ENCODE peak calls at places on chromosomes 4 and X, in five cellular contexts. One of them, this sample, is unnamed.

GRCh38 chrX:46574337-46574940 is 874 bp downstream of the CHST7 start:
- DNase-seq in SW 1271: no peak
- DNase-seq in activated T-cell treated with anti-CD3 and anti-CD28 coated beads for 48 hours: no peak
- DNase-seq in sciatic nerve: no peak
- DNase-seq in NCI-H1417: peak
- DNase-seq in this sample: no peak

GRCh38 chr4:38495481-38495880 is 168.5 kb upstream of the KLF3 start:
- DNase-seq in activated T-cell treated with anti-CD3 and anti-CD28 coated beads for 48 hours: no peak
- DNase-seq in sciatic nerve: no peak
- DNase-seq in SW 1271: no peak
- DNase-seq in NCI-H1417: no peak
- DNase-seq in this sample: no peak

GRCh38 chr4:38003102-38003501 is 42.9 kb downstream of the PTTG2 start:
- DNase-seq in activated T-cell treated with anti-CD3 and anti-CD28 coated beads for 48 hours: no peak
- DNase-seq in sciatic nerve: no peak
- DNase-seq in SW 1271: no peak
- DNase-seq in NCI-H1417: no peak
- DNase-seq in this sample: no peak

GRCh38 chr4:38905657-38906398 is 38.2 kb downstream of the FAM114A1 start:
- DNase-seq in SW 1271: no peak
- DNase-seq in activated T-cell treated with anti-CD3 and anti-CD28 coated beads for 48 hours: no peak
- DNase-seq in sciatic nerve: no peak
- DNase-seq in NCI-H1417: no peak
- DNase-seq in this sample: no peak

GRCh38 chrX:49761481-49761880 is 65.7 kb upstream of the PAGE1 start:
- DNase-seq in SW 1271: no peak
- DNase-seq in activated T-cell treated with anti-CD3 and anti-CD28 coated beads for 48 hours: no peak
- DNase-seq in sciatic nerve: no peak
- DNase-seq in NCI-H1417: peak
- DNase-seq in this sample: no peak

GRCh38 chr4:107760281-107760947 is 40.4 kb upstream of the PAPSS1 start:
- DNase-seq in NCI-H1417: no peak
- DNase-seq in SW 1271: no peak
- DNase-seq in activated T-cell treated with anti-CD3 and anti-CD28 coated beads for 48 hours: no peak
- DNase-seq in sciatic nerve: peak
- DNase-seq in this sample: no peak

GRCh38 chr4:185005209-185005819 is 13.0 kb upstream of the HELT start:
- DNase-seq in NCI-H1417: peak
- DNase-seq in SW 1271: peak
- DNase-seq in sciatic nerve: peak
- DNase-seq in activated T-cell treated with anti-CD3 and anti-CD28 coated beads for 48 hours: peak
- DNase-seq in this sample: peak

GRCh38 chrX:43733699-43734098 is 77.6 kb downstream of the MAOA start:
- DNase-seq in sciatic nerve: no peak
- DNase-seq in SW 1271: no peak
- DNase-seq in NCI-H1417: no peak
- DNase-seq in activated T-cell treated with anti-CD3 and anti-CD28 coated beads for 48 hours: no peak
- DNase-seq in this sample: no peak

GRCh38 chr4:189083769-189084168 is 856.9 kb upstream of the FRG1 start:
- DNase-seq in activated T-cell treated with anti-CD3 and anti-CD28 coated beads for 48 hours: no peak
- DNase-seq in sciatic nerve: no peak
- DNase-seq in SW 1271: no peak
- DNase-seq in NCI-H1417: no peak
- DNase-seq in this sample: no peak